ENCODE peak calls at places on chromosomes 2 and 18, in eight cellular contexts. One of them, this sample, is unnamed.

GRCh38 chr2:64637000-64637628 is 16.6 kb downstream of the SERTAD2 start:
- DNase-seq in astrocyte of the spinal cord: no peak
- DNase-seq in NCI-H774: no peak
- DNase-seq in putamen: no peak
- DNase-seq in NCI-H2081: no peak
- DNase-seq in CD8-positive, alpha-beta memory T cell: peak; percentile 49
- DNase-seq in psoas muscle: no peak
- DNase-seq in chondrocyte: no peak
- DNase-seq in this sample: no peak

GRCh38 chr18:48570313-48570712 is 31.5 kb downstream of the CTIF start:
- DNase-seq in NCI-H774: no peak
- DNase-seq in CD8-positive, alpha-beta memory T cell: no peak
- DNase-seq in astrocyte of the spinal cord: no peak
- DNase-seq in psoas muscle: no peak
- DNase-seq in NCI-H2081: no peak
- DNase-seq in putamen: no peak
- DNase-seq in chondrocyte: no peak
- DNase-seq in this sample: no peak

GRCh38 chr2:46643951-46644350 is 164.6 kb downstream of the TMEM247 start:
- DNase-seq in CD8-positive, alpha-beta memory T cell: no peak
- DNase-seq in NCI-H2081: no peak
- DNase-seq in chondrocyte: no peak
- DNase-seq in astrocyte of the spinal cord: peak; percentile 52
- DNase-seq in psoas muscle: no peak
- DNase-seq in NCI-H774: no peak
- DNase-seq in putamen: no peak
- DNase-seq in this sample: no peak

GRCh38 chr2:71389379-71390072 is 57.9 kb downstream of the ZNF638 start:
- DNase-seq in CD8-positive, alpha-beta memory T cell: no peak
- DNase-seq in NCI-H2081: no peak
- DNase-seq in psoas muscle: no peak
- DNase-seq in astrocyte of the spinal cord: no peak
- DNase-seq in chondrocyte: no peak
- DNase-seq in NCI-H774: no peak
- DNase-seq in putamen: peak; percentile 86
- DNase-seq in this sample: no peak

GRCh38 chr2:26793518-26793917 is 7.7 kb downstream of the CENPA start:
- DNase-seq in putamen: no peak
- DNase-seq in astrocyte of the spinal cord: no peak
- DNase-seq in chondrocyte: no peak
- DNase-seq in NCI-H2081: no peak
- DNase-seq in NCI-H774: no peak
- DNase-seq in CD8-positive, alpha-beta memory T cell: no peak
- DNase-seq in psoas muscle: no peak
- DNase-seq in this sample: no peak

GRCh38 chr2:186950694-186951093 is 101.7 kb upstream of the ZSWIM2 start:
- DNase-seq in astrocyte of the spinal cord: peak; percentile 10
- DNase-seq in chondrocyte: no peak
- DNase-seq in NCI-H774: no peak
- DNase-seq in CD8-positive, alpha-beta memory T cell: no peak
- DNase-seq in NCI-H2081: no peak
- DNase-seq in psoas muscle: no peak
- DNase-seq in putamen: no peak
- DNase-seq in this sample: no peak

GRCh38 chr2:37671816-37672103 is 318 bp upstream of the CDC42EP3 start:
- DNase-seq in chondrocyte: no peak
- DNase-seq in putamen: no peak
- DNase-seq in astrocyte of the spinal cord: no peak
- DNase-seq in CD8-positive, alpha-beta memory T cell: no peak
- DNase-seq in NCI-H2081: no peak
- DNase-seq in psoas muscle: no peak
- DNase-seq in NCI-H774: no peak
- DNase-seq in this sample: no peak

GRCh38 chr2:105261061-105261460 is 19.5 kb downstream of the GPR45 start:
- DNase-seq in CD8-positive, alpha-beta memory T cell: no peak
- DNase-seq in psoas muscle: no peak
- DNase-seq in NCI-H774: no peak
- DNase-seq in astrocyte of the spinal cord: peak; percentile 92
- DNase-seq in chondrocyte: no peak
- DNase-seq in putamen: no peak
- DNase-seq in NCI-H2081: no peak
- DNase-seq in this sample: no peak

GRCh38 chr18:24397131-24397693 is 412 bp downstream of the OSBPL1A start:
- DNase-seq in astrocyte of the spinal cord: peak; percentile 75
- DNase-seq in CD8-positive, alpha-beta memory T cell: no peak
- DNase-seq in NCI-H2081: peak; percentile 57
- DNase-seq in putamen: peak; percentile 91
- DNase-seq in psoas muscle: peak; percentile 55
- DNase-seq in chondrocyte: no peak
- DNase-seq in NCI-H774: peak; percentile 58
- DNase-seq in this sample: peak; percentile 91

GRCh38 chr2:85886585-85886984 is 2.2 kb downstream of the ST3GAL5 start:
- DNase-seq in psoas muscle: peak; percentile 71
- DNase-seq in NCI-H2081: no peak
- DNase-seq in chondrocyte: no peak
- DNase-seq in astrocyte of the spinal cord: peak; percentile 87
- DNase-seq in CD8-positive, alpha-beta memory T cell: peak; percentile 23
- DNase-seq in NCI-H774: no peak
- DNase-seq in putamen: peak; percentile 88
- DNase-seq in this sample: no peak

GRCh38 chr2:162261032-162261945 is 18.0 kb upstream of the FAP start:
- DNase-seq in astrocyte of the spinal cord: peak; percentile 49
- DNase-seq in putamen: no peak
- DNase-seq in chondrocyte: no peak
- DNase-seq in NCI-H2081: no peak
- DNase-seq in psoas muscle: peak; percentile 72
- DNase-seq in CD8-positive, alpha-beta memory T cell: no peak
- DNase-seq in NCI-H774: no peak
- DNase-seq in this sample: no peak

GRCh38 chr2:96147593-96148201 is 2.5 kb upstream of the DUSP2 start:
- DNase-seq in putamen: no peak
- DNase-seq in NCI-H2081: no peak
- DNase-seq in chondrocyte: no peak
- DNase-seq in astrocyte of the spinal cord: no peak
- DNase-seq in NCI-H774: no peak
- DNase-seq in CD8-positive, alpha-beta memory T cell: no peak
- DNase-seq in psoas muscle: no peak
- DNase-seq in this sample: no peak

GRCh38 chr2:29281585-29281984 is 166.4 kb downstream of the CLIP4 start:
- DNase-seq in CD8-positive, alpha-beta memory T cell: no peak
- DNase-seq in psoas muscle: no peak
- DNase-seq in chondrocyte: no peak
- DNase-seq in astrocyte of the spinal cord: peak; percentile 80
- DNase-seq in putamen: peak; percentile 84
- DNase-seq in NCI-H2081: peak; percentile 14
- DNase-seq in NCI-H774: no peak
- DNase-seq in this sample: peak; percentile 30